ENCODE peak calls at places on chromosomes 16 and 17, in eight cellular contexts. F is stimulated activated CD8-positive, alpha-beta memory T cell treated with anti-CD3 and anti-CD28 coated beads, Interleukin-4, amount 100 ng/mL, for 4 hours; U is H54; B is EL; M is foreskin fibroblast; E is NT2/D1; S is activated naive CD4-positive, alpha-beta T cell treated with anti-CD3 and anti-CD28 coated beads, Interleukin-2, amount 50 U/mL, for 16 hours; H is nephron progenitor cell. D is an unnamed sample.

GRCh38 chr17:80879723-80880649 is 111.7 kb upstream of the CHMP6 start:
- DNase-seq in E (no peak), F (no peak), S (no peak), U (no peak), H (peak; percentile 49), M (no peak), B (no peak), D (no peak)

GRCh38 chr17:47806026-47806912 is 15.3 kb downstream of the OSBPL7 start:
- DNase-seq in B (no peak), F (no peak), S (no peak), M (no peak), E (no peak), U (no peak), H (no peak), D (no peak)

GRCh38 chr17:10156579-10157488 is 41.6 kb downstream of the GAS7 start:
- DNase-seq in B (no peak), U (no peak), M (no peak), H (peak; percentile 25), E (no peak), S (no peak), F (no peak), D (peak; percentile 35)

GRCh38 chr17:80456465-80457235 is 19.8 kb downstream of the NPTX1 start:
- DNase-seq in E (no peak), S (no peak), B (peak; percentile 47), U (no peak), H (no peak), M (peak; percentile 37), F (no peak), D (peak; percentile 61)

GRCh38 chr17:76909971-76910760 is 42.0 kb downstream of the MGAT5B start:
- DNase-seq in M (peak; percentile 63), H (peak; percentile 97), F (no peak), U (peak; percentile 68), S (peak; percentile 30), B (peak; percentile 20), E (peak; percentile 49), D (peak; percentile 52)

GRCh38 chr17:14297161-14297851 is 3.6 kb upstream of the HS3ST3B1 start:
- DNase-seq in S (peak; percentile 29), F (no peak), U (no peak), E (no peak), B (peak; percentile 81), H (peak; percentile 74), M (peak; percentile 88), D (peak; percentile 90)

GRCh38 chr17:83126275-83126930 is 47.0 kb downstream of the METRNL start:
- DNase-seq in S (no peak), M (no peak), U (no peak), F (no peak), E (no peak), H (no peak), B (no peak), D (no peak)

GRCh38 chr17:83199500-83200201 is 120.2 kb downstream of the METRNL start:
- DNase-seq in M (peak; percentile 54), U (no peak), S (peak; percentile 36), F (no peak), B (peak; percentile 69), E (no peak), H (no peak), D (peak; percentile 91)

GRCh38 chr17:33811006-33811760 is 443.9 kb upstream of the CCL2 start:
- DNase-seq in U (no peak), S (no peak), B (no peak), H (no peak), E (no peak), M (no peak), F (no peak), D (no peak)

GRCh38 chr16:12539185-12539929 is 264.3 kb downstream of the CPPED1 start:
- DNase-seq in E (no peak), B (peak; percentile 57), F (no peak), S (peak; percentile 34), U (no peak), H (no peak), M (peak; percentile 68), D (peak; percentile 74)

GRCh38 chr17:70871180-70871818 is 702.0 kb downstream of the KCNJ2 start:
- DNase-seq in E (no peak), F (no peak), B (no peak), H (no peak), U (no peak), M (no peak), S (no peak), D (no peak)

GRCh38 chr17:75503976-75504346 is 11.4 kb downstream of the CASKIN2 start:
- DNase-seq in S (no peak), E (no peak), U (no peak), B (no peak), H (no peak), M (no peak), F (no peak), D (no peak)

GRCh38 chr17:13395872-13396271 is 205.9 kb downstream of the HS3ST3A1 start:
- DNase-seq in U (no peak), F (no peak), H (no peak), M (peak; percentile 36), S (no peak), B (no peak), E (no peak), D (peak; percentile 80)

GRCh38 chr17:80839401-80839800 is 152.2 kb upstream of the CHMP6 start:
- DNase-seq in B (no peak), S (no peak), M (no peak), E (no peak), F (no peak), U (no peak), H (no peak), D (no peak)

GRCh38 chr17:50111687-50112655 is 16.8 kb downstream of the PDK2 start:
- DNase-seq in F (no peak), H (peak; percentile 55), B (no peak), E (no peak), S (no peak), U (no peak), M (no peak), D (no peak)

GRCh38 chr16:88347656-88348376 is 34.9 kb upstream of the ZNF469 start:
- DNase-seq in M (no peak), F (no peak), E (no peak), U (no peak), S (peak; percentile 25), B (no peak), H (no peak), D (no peak)

GRCh38 chr17:80594666-80595269 is 50.1 kb downstream of the RPTOR start:
- DNase-seq in F (no peak), H (no peak), U (no peak), M (peak; percentile 55), E (no peak), S (no peak), B (no peak), D (peak; percentile 33)

GRCh38 chr17:79915850-79916430 is 76.7 kb upstream of the CBX4 start:
- DNase-seq in H (no peak), E (no peak), S (no peak), B (peak; percentile 47), U (peak; percentile 81), F (no peak), M (peak; percentile 47), D (peak; percentile 55)

GRCh38 chr17:79843917-79844815 is 4.9 kb upstream of the CBX4 start:
- DNase-seq in F (no peak), H (peak; percentile 72), S (no peak), E (no peak), M (peak; percentile 86), B (peak; percentile 65), U (peak; percentile 72), D (peak; percentile 87)

GRCh38 chr17:7004398-7005253 is 7.8 kb upstream of the RNASEK start:
- DNase-seq in E (no peak), H (no peak), S (no peak), M (peak; percentile 74), B (peak; percentile 65), U (peak; percentile 51), F (no peak), D (peak; percentile 74)

GRCh38 chr16:50093607-50094570 is 28.1 kb downstream of the HEATR3 start:
- DNase-seq in F (no peak), U (no peak), M (peak; percentile 48), B (no peak), H (no peak), E (no peak), S (no peak), D (peak; percentile 94)

GRCh38 chr17:54891176-54891821 is 9.4 kb upstream of the TOM1L1 start:
- DNase-seq in H (peak; percentile 52), M (peak; percentile 86), F (no peak), E (no peak), B (peak; percentile 70), S (no peak), U (peak; percentile 74), D (peak; percentile 87)

GRCh38 chr16:85153656-85154091 is 41.4 kb upstream of the CIBAR2 start:
- DNase-seq in B (no peak), H (no peak), U (no peak), M (no peak), S (no peak), E (no peak), F (no peak), D (no peak)

GRCh38 chr16:87850009-87851006 is 19.0 kb downstream of the SLC7A5 start:
- DNase-seq in E (no peak), S (peak; percentile 71), M (peak; percentile 62), B (peak; percentile 50), H (peak; percentile 84), U (peak; percentile 69), F (peak; percentile 56), D (peak; percentile 59)

GRCh38 chr16:75038036-75038959 is 39.5 kb downstream of the ZNRF1 start:
- DNase-seq in S (no peak), U (no peak), M (no peak), B (peak; percentile 21), E (no peak), F (no peak), H (no peak), D (no peak)

GRCh38 chr16:49924078-49924477 is 68.2 kb upstream of the ZNF423 start:
- DNase-seq in S (no peak), B (peak; percentile 24), F (no peak), E (no peak), M (no peak), H (no peak), U (peak; percentile 32), D (no peak)

GRCh38 chr17:78430892-78431691 is 52.6 kb downstream of the PGS1 start:
- DNase-seq in F (no peak), B (no peak), S (no peak), H (no peak), M (peak; percentile 39), E (no peak), U (no peak), D (peak; percentile 23)

GRCh38 chr17:65785109-65785508 is 223.7 kb upstream of the AXIN2 start:
- DNase-seq in H (no peak), B (peak; percentile 96), S (no peak), F (no peak), E (no peak), U (no peak), M (peak; percentile 91), D (peak; percentile 91)